ENCODE peak calls at places on chromosome 7, in seven cellular contexts. G is lower lobe of right lung, Q is NCI-H748 treated with DMSO at 0.1 percent for 48 hours, X is fibroblast of the conjunctiva, M is heart left ventricle, A is cardiac fibroblast, N is psoas muscle. K is an unnamed sample.

GRCh38 chr7:95420996-95421846 is 13.6 kb downstream of the PON2 start:
- DNase-seq in G (no peak), Q (peak), X (no peak), M (no peak), A (peak), N (no peak), K (no peak)

GRCh38 chr7:131042269-131043160 is 285.2 kb upstream of the MKLN1 start:
- DNase-seq in G (no peak), Q (no peak), X (no peak), M (no peak), A (no peak), N (no peak), K (no peak)

GRCh38 chr7:132773527-132773956 is 197.3 kb upstream of the PLXNA4 start:
- DNase-seq in G (no peak), Q (no peak), X (peak), M (no peak), A (peak), N (no peak), K (no peak)

GRCh38 chr7:91212592-91212991 is 51.6 kb upstream of the FZD1 start:
- DNase-seq in G (no peak), Q (no peak), X (no peak), M (peak), A (peak), N (no peak), K (no peak)

GRCh38 chr7:39951156-39951942 is 1.3 kb downstream of the CDK13 start:
- DNase-seq in G (peak), Q (no peak), X (peak), M (peak), A (peak), N (peak), K (peak)

GRCh38 chr7:119175916-119176627 is 951.6 kb downstream of the ANKRD7 start:
- DNase-seq in G (no peak), Q (peak), X (peak), M (no peak), A (peak), N (no peak), K (no peak)

GRCh38 chr7:7719235-7719634 is 828 bp upstream of the RPA3 start:
- DNase-seq in G (no peak), Q (peak), X (peak), M (no peak), A (peak), N (no peak), K (no peak)

GRCh38 chr7:99380032-99380822 is 5.7 kb downstream of the ARPC1B start:
- DNase-seq in G (peak), Q (no peak), X (no peak), M (peak), A (peak), N (no peak), K (no peak)

GRCh38 chr7:81004098-81004497 is 85.2 kb upstream of the SEMA3C start:
- DNase-seq in G (no peak), Q (no peak), X (peak), M (no peak), A (peak), N (no peak), K (no peak)

GRCh38 chr7:31028417-31028988 is 23.6 kb upstream of the ADCYAP1R1 start:
- DNase-seq in G (no peak), Q (no peak), X (no peak), M (no peak), A (no peak), N (peak), K (no peak)

GRCh38 chr7:134318443-134318842 is 1.7 kb upstream of the SLC35B4 start:
- DNase-seq in G (no peak), Q (no peak), X (no peak), M (no peak), A (no peak), N (no peak), K (no peak)

GRCh38 chr7:135678612-135679575 is 16.6 kb downstream of the STMP1 start:
- DNase-seq in G (peak), Q (no peak), X (peak), M (no peak), A (peak), N (peak), K (peak)

GRCh38 chr7:117993377-117994003 is 120.2 kb upstream of the CTTNBP2 start:
- DNase-seq in G (no peak), Q (no peak), X (peak), M (no peak), A (peak), N (no peak), K (no peak)

GRCh38 chr7:134504660-134505164 is 22.7 kb upstream of the AKR1B10 start:
- DNase-seq in G (no peak), Q (no peak), X (no peak), M (no peak), A (peak), N (no peak), K (no peak)

GRCh38 chr7:104059103-104059502 is 69.6 kb upstream of the RELN start:
- DNase-seq in G (no peak), Q (no peak), X (no peak), M (no peak), A (no peak), N (no peak), K (no peak)

GRCh38 chr7:142626420-142627035 is 122.7 kb upstream of the PRSS1 start:
- DNase-seq in G (no peak), Q (no peak), X (no peak), M (peak), A (peak), N (peak), K (no peak)

GRCh38 chr7:27116962-27117686 is 13.4 kb downstream of the HOXA4 start:
- DNase-seq in G (no peak), Q (no peak), X (no peak), M (no peak), A (no peak), N (no peak), K (no peak)

GRCh38 chr7:100878013-100878412 is 3.1 kb downstream of the SRRT start:
- DNase-seq in G (no peak), Q (no peak), X (no peak), M (no peak), A (no peak), N (no peak), K (no peak)